ENCODE peak calls at places on chromosomes 11 and 22, in eight cellular contexts. One of them, this sample, is unnamed.

GRCh38 chr11:128938156-128938885 is 4.3 kb downstream of the TP53AIP1 start:
- DNase-seq in HCT116: no peak
- DNase-seq in breast epithelium: no peak
- DNase-seq in GM12892: no peak
- DNase-seq in upper lobe of left lung: no peak
- DNase-seq in prostate gland: no peak
- DNase-seq in HepG2: no peak
- DNase-seq in stomach: no peak
- DNase-seq in this sample: no peak

GRCh38 chr11:125304111-125304639 is 139.6 kb downstream of the PKNOX2 start:
- DNase-seq in HCT116: no peak
- DNase-seq in breast epithelium: no peak
- DNase-seq in GM12892: no peak
- DNase-seq in upper lobe of left lung: no peak
- DNase-seq in prostate gland: no peak
- DNase-seq in HepG2: no peak
- DNase-seq in stomach: no peak
- DNase-seq in this sample: peak

GRCh38 chr22:45831394-45831793 is 145.6 kb downstream of the WNT7B start:
- DNase-seq in HCT116: peak
- DNase-seq in breast epithelium: no peak
- DNase-seq in GM12892: no peak
- DNase-seq in upper lobe of left lung: no peak
- DNase-seq in prostate gland: no peak
- DNase-seq in HepG2: no peak
- DNase-seq in stomach: no peak
- DNase-seq in this sample: no peak

GRCh38 chr22:46735747-46736608 is 2.1 kb downstream of the CERK start:
- DNase-seq in HCT116: no peak
- DNase-seq in breast epithelium: no peak
- DNase-seq in GM12892: no peak
- DNase-seq in upper lobe of left lung: no peak
- DNase-seq in prostate gland: no peak
- DNase-seq in HepG2: no peak
- DNase-seq in stomach: no peak
- DNase-seq in this sample: no peak

GRCh38 chr11:61532136-61533038 is 23.8 kb downstream of the LRRC10B start:
- DNase-seq in HCT116: no peak
- DNase-seq in breast epithelium: no peak
- DNase-seq in GM12892: peak
- DNase-seq in upper lobe of left lung: no peak
- DNase-seq in prostate gland: no peak
- DNase-seq in HepG2: peak
- DNase-seq in stomach: peak
- DNase-seq in this sample: no peak

GRCh38 chr22:42340695-42341383 is 70.4 kb upstream of the TCF20 start:
- DNase-seq in HCT116: no peak
- DNase-seq in breast epithelium: no peak
- DNase-seq in GM12892: no peak
- DNase-seq in upper lobe of left lung: no peak
- DNase-seq in prostate gland: no peak
- DNase-seq in HepG2: no peak
- DNase-seq in stomach: no peak
- DNase-seq in this sample: no peak

GRCh38 chr11:114621072-114621471 is 25.5 kb upstream of the NXPE4 start:
- DNase-seq in HCT116: no peak
- DNase-seq in breast epithelium: no peak
- DNase-seq in GM12892: no peak
- DNase-seq in upper lobe of left lung: no peak
- DNase-seq in prostate gland: no peak
- DNase-seq in HepG2: no peak
- DNase-seq in stomach: no peak
- DNase-seq in this sample: no peak

GRCh38 chr11:19368726-19369364 is 128.1 kb upstream of the E2F8 start:
- DNase-seq in HCT116: no peak
- DNase-seq in breast epithelium: no peak
- DNase-seq in GM12892: no peak
- DNase-seq in upper lobe of left lung: no peak
- DNase-seq in prostate gland: no peak
- DNase-seq in HepG2: no peak
- DNase-seq in stomach: no peak
- DNase-seq in this sample: no peak

GRCh38 chr11:14642873-14643696 is 519 bp upstream of the PDE3B start:
- DNase-seq in HCT116: no peak
- DNase-seq in breast epithelium: no peak
- DNase-seq in GM12892: no peak
- DNase-seq in upper lobe of left lung: peak
- DNase-seq in prostate gland: no peak
- DNase-seq in HepG2: no peak
- DNase-seq in stomach: no peak
- DNase-seq in this sample: peak

GRCh38 chr11:57306156-57306876 is 18.4 kb downstream of the TNKS1BP1 start:
- DNase-seq in HCT116: no peak
- DNase-seq in breast epithelium: no peak
- DNase-seq in GM12892: no peak
- DNase-seq in upper lobe of left lung: no peak
- DNase-seq in prostate gland: no peak
- DNase-seq in HepG2: peak
- DNase-seq in stomach: no peak
- DNase-seq in this sample: no peak

GRCh38 chr11:57305523-57305922 is 19.2 kb downstream of the TNKS1BP1 start:
- DNase-seq in HCT116: no peak
- DNase-seq in breast epithelium: no peak
- DNase-seq in GM12892: no peak
- DNase-seq in upper lobe of left lung: no peak
- DNase-seq in prostate gland: no peak
- DNase-seq in HepG2: no peak
- DNase-seq in stomach: no peak
- DNase-seq in this sample: no peak

GRCh38 chr11:57307666-57308270 is 17.0 kb downstream of the TNKS1BP1 start:
- DNase-seq in HCT116: no peak
- DNase-seq in breast epithelium: no peak
- DNase-seq in GM12892: no peak
- DNase-seq in upper lobe of left lung: no peak
- DNase-seq in prostate gland: no peak
- DNase-seq in HepG2: no peak
- DNase-seq in stomach: no peak
- DNase-seq in this sample: no peak

GRCh38 chr11:57308426-57309060 is 16.2 kb downstream of the TNKS1BP1 start:
- DNase-seq in HCT116: no peak
- DNase-seq in breast epithelium: no peak
- DNase-seq in GM12892: no peak
- DNase-seq in upper lobe of left lung: no peak
- DNase-seq in prostate gland: no peak
- DNase-seq in HepG2: no peak
- DNase-seq in stomach: no peak
- DNase-seq in this sample: peak

DNA sequence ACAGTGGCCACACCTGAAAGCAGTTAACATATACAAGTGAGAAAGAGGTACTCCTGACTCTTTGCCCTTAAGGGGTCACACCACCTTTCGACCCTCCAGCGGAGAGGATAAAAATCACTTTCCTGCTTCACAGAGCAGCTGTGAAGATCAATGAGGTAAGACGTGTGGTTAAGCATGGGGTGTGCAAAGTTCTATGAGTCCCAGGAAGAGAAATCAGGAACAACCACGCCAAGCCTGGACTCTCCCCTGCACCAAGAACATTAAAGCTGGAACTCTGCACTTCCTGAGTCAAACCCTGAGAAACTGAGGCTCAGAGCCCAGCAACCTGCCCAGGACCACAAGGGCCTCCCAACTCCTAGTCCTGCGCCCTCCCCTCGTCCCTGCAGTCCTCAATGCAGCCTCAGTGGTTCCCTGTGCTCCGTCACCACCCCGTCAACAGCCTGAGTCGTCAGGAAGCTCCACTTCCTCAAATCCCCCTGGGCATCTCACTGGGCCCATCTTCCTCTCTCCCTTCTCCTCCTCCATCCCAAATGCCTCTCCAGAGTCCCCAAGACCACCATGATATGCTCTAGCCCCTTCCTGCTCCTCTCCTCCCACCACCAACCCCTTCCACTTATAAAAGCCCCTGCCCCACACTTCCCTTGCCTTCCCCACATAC is 17.7 kb downstream of the TNKS1BP1 start:
- DNase-seq in HCT116: no peak
- DNase-seq in breast epithelium: no peak
- DNase-seq in GM12892: no peak
- DNase-seq in upper lobe of left lung: no peak
- DNase-seq in prostate gland: no peak
- DNase-seq in HepG2: no peak
- DNase-seq in stomach: no peak
- DNase-seq in this sample: peak
- TF ChIP-seq POLR2A in HCT116: no peak
- TF ChIP-seq POLR2A in breast epithelium: no peak
- TF ChIP-seq POLR2A in GM12892: no peak
- TF ChIP-seq POLR2A in upper lobe of left lung: no peak
- TF ChIP-seq POLR2A in prostate gland: no peak
- TF ChIP-seq POLR2A in HepG2: no peak
- TF ChIP-seq POLR2A in stomach: no peak
- TF ChIP-seq POLR2A in this sample: no peak

DNA sequence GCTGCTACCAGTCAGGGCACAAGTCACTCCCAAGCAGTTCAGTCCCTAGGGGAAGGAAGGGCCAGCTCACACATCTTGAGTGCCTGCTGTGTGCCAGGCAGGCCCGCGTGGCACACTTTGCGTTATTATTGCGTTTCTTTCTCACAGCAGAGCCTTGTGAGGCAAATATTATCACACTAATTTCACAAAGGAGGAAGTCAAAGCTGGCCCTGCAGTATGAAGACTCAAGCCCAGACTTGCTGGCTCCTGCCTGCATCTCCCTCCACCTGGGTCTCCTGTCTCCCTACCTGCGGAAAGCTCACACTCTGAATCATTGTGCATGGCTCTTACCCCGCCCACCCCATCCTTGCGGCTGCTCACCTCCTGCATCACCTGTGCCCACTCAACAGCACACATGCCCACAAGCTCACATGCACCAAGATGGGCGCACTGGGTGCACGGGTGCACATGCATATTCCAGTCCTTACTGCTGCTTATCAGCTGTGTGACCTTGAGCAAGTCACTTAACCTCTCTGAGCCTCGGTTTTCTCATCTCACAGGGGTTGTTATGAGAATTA is 31.7 kb upstream of the P2RY2 start:
- DNase-seq in HCT116: no peak
- DNase-seq in breast epithelium: no peak
- DNase-seq in GM12892: no peak
- DNase-seq in upper lobe of left lung: no peak
- DNase-seq in prostate gland: peak
- DNase-seq in HepG2: no peak
- DNase-seq in stomach: no peak
- DNase-seq in this sample: no peak
- TF ChIP-seq POLR2AphosphoS5 in HCT116: no peak
- TF ChIP-seq POLR2AphosphoS5 in breast epithelium: no peak
- TF ChIP-seq POLR2AphosphoS5 in GM12892: no peak
- TF ChIP-seq POLR2AphosphoS5 in upper lobe of left lung: no peak
- TF ChIP-seq POLR2AphosphoS5 in prostate gland: peak
- TF ChIP-seq POLR2AphosphoS5 in HepG2: no peak
- TF ChIP-seq POLR2AphosphoS5 in stomach: no peak
- TF ChIP-seq POLR2AphosphoS5 in this sample: no peak

DNA sequence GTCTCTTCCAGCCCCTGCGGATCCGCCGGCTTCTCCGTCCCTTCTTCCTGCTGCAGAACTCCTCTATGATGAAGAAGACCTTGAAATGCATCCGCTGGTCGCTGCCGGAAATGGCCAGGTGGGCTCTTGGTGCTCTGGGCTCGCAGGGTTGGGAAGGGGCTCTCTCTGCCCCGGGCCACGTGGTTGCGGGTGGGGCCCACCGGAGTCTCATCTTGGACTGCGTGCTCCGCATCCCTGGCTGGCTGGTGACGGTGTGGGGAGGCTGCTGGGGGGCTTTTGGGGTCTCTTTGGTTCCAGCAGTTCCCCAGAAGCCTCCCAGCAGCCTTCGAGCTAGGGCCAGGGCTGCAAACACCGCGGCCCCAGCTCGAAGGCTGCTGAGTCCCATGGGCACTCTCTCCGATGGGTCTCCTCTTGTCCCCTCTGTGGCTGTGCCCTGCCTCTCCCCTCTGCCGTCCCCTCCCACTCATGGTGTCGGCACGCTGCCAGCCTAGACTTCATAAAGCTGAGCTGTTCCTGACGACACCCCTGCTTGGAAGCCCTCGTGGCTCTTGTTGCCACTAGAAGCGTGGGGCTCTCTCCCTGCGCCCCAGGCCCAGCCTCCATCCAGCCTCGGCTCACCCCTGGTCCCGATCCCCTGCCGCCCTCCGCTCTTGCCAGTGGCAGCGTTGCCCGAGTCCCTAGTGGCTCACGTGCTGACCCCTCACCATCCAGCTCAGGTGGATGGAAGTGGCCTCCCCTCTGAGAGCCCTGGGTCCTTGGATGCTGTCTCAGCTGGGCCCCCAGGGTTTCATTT is 14.3 kb downstream of the TPCN2 start:
- DNase-seq in HCT116: no peak
- DNase-seq in breast epithelium: no peak
- DNase-seq in GM12892: no peak
- DNase-seq in upper lobe of left lung: peak
- DNase-seq in prostate gland: no peak
- DNase-seq in HepG2: no peak
- DNase-seq in stomach: no peak
- DNase-seq in this sample: no peak
- TF ChIP-seq POLR2A in HCT116: no peak
- TF ChIP-seq POLR2A in breast epithelium: no peak
- TF ChIP-seq POLR2A in GM12892: no peak
- TF ChIP-seq POLR2A in upper lobe of left lung: no peak
- TF ChIP-seq POLR2A in prostate gland: no peak
- TF ChIP-seq POLR2A in HepG2: no peak
- TF ChIP-seq POLR2A in stomach: no peak
- TF ChIP-seq POLR2A in this sample: no peak

DNA sequence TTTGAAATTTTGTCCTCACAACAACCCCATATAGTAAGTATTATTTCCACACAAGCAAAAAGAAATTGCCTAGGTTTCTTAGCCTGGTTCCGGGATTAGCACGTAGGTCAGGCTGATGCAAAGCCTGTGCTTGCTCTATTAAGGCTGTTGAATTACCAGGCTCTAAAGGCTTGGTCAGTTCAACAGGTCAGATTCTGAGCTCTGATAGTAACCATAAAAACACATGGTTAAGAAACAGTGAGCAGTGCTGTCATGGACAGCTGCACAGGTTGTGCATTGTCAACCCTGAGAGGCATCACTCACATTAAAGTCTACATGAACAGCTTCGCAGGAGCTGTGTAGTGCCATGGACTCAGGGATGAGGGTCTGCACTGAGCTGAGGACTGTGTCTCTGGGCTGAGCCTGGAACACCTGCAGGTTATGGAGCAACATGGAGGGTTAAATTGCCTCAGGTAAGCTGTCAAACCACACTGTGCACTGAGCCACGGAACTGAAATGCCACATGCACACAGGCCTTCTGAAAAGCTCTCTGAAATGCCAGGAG is 98.0 kb downstream of the PIWIL4 start:
- DNase-seq in HCT116: no peak
- DNase-seq in breast epithelium: no peak
- DNase-seq in GM12892: no peak
- DNase-seq in upper lobe of left lung: no peak
- DNase-seq in prostate gland: no peak
- DNase-seq in HepG2: no peak
- DNase-seq in stomach: no peak
- DNase-seq in this sample: no peak
- TF ChIP-seq POLR2AphosphoS5 in HCT116: no peak
- TF ChIP-seq POLR2AphosphoS5 in breast epithelium: no peak
- TF ChIP-seq POLR2AphosphoS5 in GM12892: no peak
- TF ChIP-seq POLR2AphosphoS5 in upper lobe of left lung: no peak
- TF ChIP-seq POLR2AphosphoS5 in prostate gland: no peak
- TF ChIP-seq POLR2AphosphoS5 in HepG2: no peak
- TF ChIP-seq POLR2AphosphoS5 in stomach: no peak
- TF ChIP-seq POLR2AphosphoS5 in this sample: no peak

This sample was measured in suprapubic skin.